ENCODE peak calls at places on chromosome X, in five cellular contexts. S is fibroblast of lung; L is DMS79; Y is HT-29; R is activated naive CD4-positive, alpha-beta T cell treated with anti-CD3 and anti-CD28 coated beads, Interleukin-2, amount 50 U/mL, for 72 hours. X is an unnamed sample.

GRCh38 chrX:124328765-124329164 is 3.7 kb upstream of the TEX13D start:
- DNase-seq in S (peak), L (no peak), Y (no peak), R (no peak), X (no peak)

GRCh38 chrX:56978172-56978571 is 17.2 kb downstream of the SPIN3 start:
- DNase-seq in S (peak), L (peak), Y (peak), R (no peak), X (no peak)

GRCh38 chrX:153688900-153689590 is 1.3 kb downstream of the SLC6A8 start:
- DNase-seq in S (peak), L (no peak), Y (peak), R (no peak), X (no peak)

GRCh38 chrX:1417921-1418875 is 26.3 kb upstream of the SLC25A6 start:
- DNase-seq in S (no peak), L (no peak), Y (peak), R (peak), X (no peak)

GRCh38 chrX:151790421-151791160 is 56.0 kb downstream of the CNGA2 start:
- DNase-seq in S (peak), L (no peak), Y (no peak), R (no peak), X (no peak)

GRCh38 chrX:7170903-7171302 is 22.9 kb upstream of the PUDP start:
- DNase-seq in S (no peak), L (no peak), Y (peak), R (no peak), X (no peak)

GRCh38 chrX:49040376-49040955 is 2.7 kb downstream of the TFE3 start:
- DNase-seq in S (peak), L (no peak), Y (no peak), R (no peak), X (no peak)

GRCh38 chrX:13662537-13662841 is 9.5 kb downstream of the TCEANC start:
- DNase-seq in S (peak), L (no peak), Y (no peak), R (no peak), X (no peak)

GRCh38 chrX:154032156-154032555 is 12.5 kb upstream of the IRAK1 start:
- DNase-seq in S (no peak), L (no peak), Y (no peak), R (no peak), X (no peak)

GRCh38 chrX:358651-359143 is 28.0 kb downstream of the PPP2R3B start:
- DNase-seq in S (no peak), L (no peak), Y (no peak), R (no peak), X (no peak)

GRCh38 chrX:126065901-126066660 is 100.0 kb downstream of the DCAF12L2 start:
- DNase-seq in S (no peak), L (no peak), Y (no peak), R (no peak), X (no peak)

GRCh38 chrX:47217121-47217851 is 1.2 kb upstream of the CDK16 start:
- DNase-seq in S (peak), L (no peak), Y (no peak), R (no peak), X (no peak)

GRCh38 chrX:134186362-134187121 is 50.4 kb upstream of the CCDC160 start:
- DNase-seq in S (no peak), L (no peak), Y (peak), R (peak), X (no peak)

GRCh38 chrX:2401590-2402360 is 99.0 kb downstream of the DHRSX start:
- DNase-seq in S (peak), L (no peak), Y (no peak), R (no peak), X (no peak)

GRCh38 chrX:10052906-10053625 is 85.9 kb downstream of the CLDN34 start:
- DNase-seq in S (no peak), L (no peak), Y (no peak), R (no peak), X (no peak)

GRCh38 chrX:29662101-29662500 is 553.3 kb upstream of the MAGEB2 start:
- DNase-seq in S (peak), L (no peak), Y (peak), R (no peak), X (no peak)

GRCh38 chrX:1159515-1159914 is 52.9 kb downstream of the CRLF2 start:
- DNase-seq in S (no peak), L (no peak), Y (no peak), R (no peak), X (no peak)

GRCh38 chrX:50799531-50799961 is 14.4 kb downstream of the SHROOM4 start:
- DNase-seq in S (peak), L (no peak), Y (peak), R (no peak), X (no peak)